ENCODE peak calls at places on chromosome 2, in nine cellular contexts. One of them, this sample, is unnamed.

GRCh38 chr2:241237047-241237446 is 48.6 kb downstream of the ANO7 start:
- DNase-seq in WTC11: no peak
- DNase-seq in right lobe of liver: peak; percentile 36
- DNase-seq in tibial artery: no peak
- DNase-seq in lower lobe of right lung: no peak
- DNase-seq in CD8-positive, alpha-beta T cell: no peak
- DNase-seq in left ventricle myocardium inferior: no peak
- DNase-seq in mucosa of descending colon: no peak
- DNase-seq in IMR-90: no peak
- DNase-seq in this sample: no peak

GRCh38 chr2:173079968-173080860 is 4.6 kb downstream of the MAP3K20 start:
- DNase-seq in WTC11: no peak
- DNase-seq in right lobe of liver: no peak
- DNase-seq in tibial artery: no peak
- DNase-seq in lower lobe of right lung: no peak
- DNase-seq in CD8-positive, alpha-beta T cell: no peak
- DNase-seq in left ventricle myocardium inferior: no peak
- DNase-seq in mucosa of descending colon: no peak
- DNase-seq in IMR-90: peak; percentile 97
- DNase-seq in this sample: peak; percentile 99

GRCh38 chr2:160301420-160301819 is 101.3 kb upstream of the ITGB6 start:
- DNase-seq in WTC11: no peak
- DNase-seq in right lobe of liver: no peak
- DNase-seq in tibial artery: no peak
- DNase-seq in lower lobe of right lung: no peak
- DNase-seq in CD8-positive, alpha-beta T cell: no peak
- DNase-seq in left ventricle myocardium inferior: no peak
- DNase-seq in mucosa of descending colon: no peak
- DNase-seq in IMR-90: peak; percentile 52
- DNase-seq in this sample: peak; percentile 59

GRCh38 chr2:149538138-149538833 is 49.3 kb downstream of the MMADHC start:
- DNase-seq in WTC11: no peak
- DNase-seq in right lobe of liver: no peak
- DNase-seq in tibial artery: no peak
- DNase-seq in lower lobe of right lung: no peak
- DNase-seq in CD8-positive, alpha-beta T cell: no peak
- DNase-seq in left ventricle myocardium inferior: no peak
- DNase-seq in mucosa of descending colon: no peak
- DNase-seq in IMR-90: no peak
- DNase-seq in this sample: no peak

GRCh38 chr2:64192080-64192479 is 47.9 kb upstream of the PELI1 start:
- DNase-seq in WTC11: no peak
- DNase-seq in right lobe of liver: no peak
- DNase-seq in tibial artery: no peak
- DNase-seq in lower lobe of right lung: no peak
- DNase-seq in CD8-positive, alpha-beta T cell: no peak
- DNase-seq in left ventricle myocardium inferior: no peak
- DNase-seq in mucosa of descending colon: no peak
- DNase-seq in IMR-90: no peak
- DNase-seq in this sample: no peak

GRCh38 chr2:183125659-183126341 is 1.6 kb downstream of the NUP35 start:
- DNase-seq in WTC11: no peak
- DNase-seq in right lobe of liver: no peak
- DNase-seq in tibial artery: no peak
- DNase-seq in lower lobe of right lung: no peak
- DNase-seq in CD8-positive, alpha-beta T cell: no peak
- DNase-seq in left ventricle myocardium inferior: no peak
- DNase-seq in mucosa of descending colon: no peak
- DNase-seq in IMR-90: no peak
- DNase-seq in this sample: no peak

GRCh38 chr2:158189526-158189925 is 87.8 kb downstream of the UPP2 start:
- DNase-seq in WTC11: no peak
- DNase-seq in right lobe of liver: no peak
- DNase-seq in tibial artery: no peak
- DNase-seq in lower lobe of right lung: no peak
- DNase-seq in CD8-positive, alpha-beta T cell: no peak
- DNase-seq in left ventricle myocardium inferior: no peak
- DNase-seq in mucosa of descending colon: no peak
- DNase-seq in IMR-90: no peak
- DNase-seq in this sample: no peak

GRCh38 chr2:205965707-205966106 is 120.3 kb downstream of the INO80D start:
- DNase-seq in WTC11: no peak
- DNase-seq in right lobe of liver: no peak
- DNase-seq in tibial artery: no peak
- DNase-seq in lower lobe of right lung: no peak
- DNase-seq in CD8-positive, alpha-beta T cell: no peak
- DNase-seq in left ventricle myocardium inferior: no peak
- DNase-seq in mucosa of descending colon: no peak
- DNase-seq in IMR-90: no peak
- DNase-seq in this sample: no peak

GRCh38 chr2:201858781-201859180 is 52.4 kb downstream of the CDK15 start:
- DNase-seq in WTC11: peak; percentile 58
- DNase-seq in right lobe of liver: no peak
- DNase-seq in tibial artery: no peak
- DNase-seq in lower lobe of right lung: no peak
- DNase-seq in CD8-positive, alpha-beta T cell: no peak
- DNase-seq in left ventricle myocardium inferior: no peak
- DNase-seq in mucosa of descending colon: peak; percentile 31
- DNase-seq in IMR-90: peak; percentile 57
- DNase-seq in this sample: no peak

GRCh38 chr2:239355139-239355538 is 45.7 kb downstream of the HDAC4 start:
- DNase-seq in WTC11: no peak
- DNase-seq in right lobe of liver: no peak
- DNase-seq in tibial artery: no peak
- DNase-seq in lower lobe of right lung: no peak
- DNase-seq in CD8-positive, alpha-beta T cell: no peak
- DNase-seq in left ventricle myocardium inferior: no peak
- DNase-seq in mucosa of descending colon: no peak
- DNase-seq in IMR-90: peak; percentile 80
- DNase-seq in this sample: peak; percentile 6

GRCh38 chr2:36675579-36675978 is 20.9 kb upstream of the VIT start:
- DNase-seq in WTC11: no peak
- DNase-seq in right lobe of liver: no peak
- DNase-seq in tibial artery: no peak
- DNase-seq in lower lobe of right lung: no peak
- DNase-seq in CD8-positive, alpha-beta T cell: no peak
- DNase-seq in left ventricle myocardium inferior: no peak
- DNase-seq in mucosa of descending colon: no peak
- DNase-seq in IMR-90: no peak
- DNase-seq in this sample: no peak

DNA sequence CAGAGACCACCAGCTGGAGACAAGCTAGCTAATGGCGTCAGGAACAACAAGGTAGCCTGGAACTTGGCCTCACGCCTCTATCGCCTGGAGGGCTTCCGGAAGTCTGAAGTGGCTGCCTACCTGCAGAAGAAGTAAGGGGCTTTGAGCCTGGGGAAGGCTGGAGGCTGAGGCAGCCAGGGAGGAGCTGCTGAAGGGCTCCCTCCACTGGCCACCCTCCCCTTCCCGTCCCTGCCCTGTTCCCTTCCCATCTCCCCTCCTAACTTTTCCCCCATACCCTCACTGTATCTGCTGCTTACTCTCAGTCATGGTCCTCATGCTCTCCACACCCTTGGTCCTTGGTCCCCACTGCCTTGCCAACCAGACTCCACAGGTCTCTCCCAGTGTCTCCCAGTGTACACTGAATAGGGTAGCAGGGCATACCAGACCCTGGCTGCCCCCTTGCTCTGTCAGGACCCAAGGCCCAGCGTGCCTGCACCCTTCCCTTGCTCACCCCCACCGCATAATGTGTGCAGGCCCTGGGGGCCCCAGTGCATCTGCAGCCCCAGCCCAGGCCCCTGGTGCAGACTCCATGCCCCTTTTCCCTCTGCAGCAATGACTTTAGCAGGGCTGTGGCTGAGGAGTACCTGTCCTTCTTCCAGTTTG is 18.8 kb downstream of the PSD4 start:
- DNase-seq in WTC11: peak; percentile 44
- DNase-seq in right lobe of liver: peak; percentile 45
- DNase-seq in tibial artery: no peak
- DNase-seq in lower lobe of right lung: no peak
- DNase-seq in CD8-positive, alpha-beta T cell: no peak
- DNase-seq in left ventricle myocardium inferior: no peak
- DNase-seq in mucosa of descending colon: no peak
- DNase-seq in IMR-90: no peak
- DNase-seq in this sample: no peak
- TF ChIP-seq CTCF in WTC11: no peak
- TF ChIP-seq CTCF in right lobe of liver: peak; percentile 28
- TF ChIP-seq CTCF in tibial artery: no peak
- TF ChIP-seq CTCF in lower lobe of right lung: no peak
- TF ChIP-seq CTCF in CD8-positive, alpha-beta T cell: no peak
- TF ChIP-seq CTCF in left ventricle myocardium inferior: no peak
- TF ChIP-seq CTCF in mucosa of descending colon: no peak
- TF ChIP-seq CTCF in IMR-90: no peak
- TF ChIP-seq CTCF in this sample: peak; percentile 28

DNA sequence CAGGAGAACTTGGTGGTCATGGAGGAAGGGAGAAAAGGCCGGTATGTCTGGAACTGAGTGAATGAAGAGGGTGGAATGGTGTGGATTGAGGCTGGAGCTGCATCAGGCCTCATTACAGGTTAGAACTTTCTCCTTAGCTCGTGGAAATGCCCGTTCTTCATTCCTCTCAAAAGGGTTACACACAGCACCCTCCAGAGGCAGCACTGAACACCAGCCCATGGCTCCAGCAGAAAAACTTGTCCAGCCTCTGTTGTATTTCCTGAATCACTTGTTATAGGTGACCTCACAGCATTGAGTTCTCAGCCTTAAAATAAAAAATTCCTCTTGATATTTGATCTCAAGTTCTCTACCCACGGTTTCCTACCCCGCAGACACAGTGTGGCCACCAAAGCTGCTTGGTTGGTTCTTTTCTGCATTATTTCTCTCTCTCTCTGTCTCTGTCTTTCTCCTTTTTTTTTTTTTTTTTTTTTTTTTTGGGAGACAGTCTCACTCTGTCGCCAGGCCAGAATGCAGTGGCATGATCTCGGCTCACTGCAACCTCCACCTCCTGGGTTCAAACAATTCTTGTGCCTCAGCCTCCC is 89.6 kb downstream of the ITGB1BP1 start:
- DNase-seq in WTC11: peak; percentile 34
- DNase-seq in right lobe of liver: peak; percentile 67
- DNase-seq in tibial artery: peak; percentile 70
- DNase-seq in lower lobe of right lung: no peak
- DNase-seq in CD8-positive, alpha-beta T cell: no peak
- DNase-seq in left ventricle myocardium inferior: peak; percentile 29
- DNase-seq in mucosa of descending colon: peak; percentile 65
- DNase-seq in IMR-90: peak; percentile 91
- DNase-seq in this sample: peak; percentile 85
- TF ChIP-seq CTCF in WTC11: no peak
- TF ChIP-seq CTCF in right lobe of liver: peak; percentile 78
- TF ChIP-seq CTCF in tibial artery: peak; percentile 79
- TF ChIP-seq CTCF in lower lobe of right lung: peak; percentile 68
- TF ChIP-seq CTCF in CD8-positive, alpha-beta T cell: no peak
- TF ChIP-seq CTCF in left ventricle myocardium inferior: peak; percentile 80
- TF ChIP-seq CTCF in mucosa of descending colon: no peak
- TF ChIP-seq CTCF in IMR-90: peak; percentile 85
- TF ChIP-seq CTCF in this sample: peak; percentile 80

GRCh38 chr2:71282493-71282892 is 49.1 kb upstream of the ZNF638 start:
- DNase-seq in WTC11: no peak
- DNase-seq in right lobe of liver: no peak
- DNase-seq in tibial artery: no peak
- DNase-seq in lower lobe of right lung: no peak
- DNase-seq in CD8-positive, alpha-beta T cell: no peak
- DNase-seq in left ventricle myocardium inferior: no peak
- DNase-seq in mucosa of descending colon: no peak
- DNase-seq in IMR-90: no peak
- DNase-seq in this sample: peak; percentile 1
- TF ChIP-seq CTCF in WTC11: no peak
- TF ChIP-seq CTCF in right lobe of liver: peak; percentile 45
- TF ChIP-seq CTCF in tibial artery: no peak
- TF ChIP-seq CTCF in lower lobe of right lung: no peak
- TF ChIP-seq CTCF in CD8-positive, alpha-beta T cell: no peak
- TF ChIP-seq CTCF in left ventricle myocardium inferior: no peak
- TF ChIP-seq CTCF in mucosa of descending colon: no peak
- TF ChIP-seq CTCF in IMR-90: no peak
- TF ChIP-seq CTCF in this sample: peak; percentile 22

DNA sequence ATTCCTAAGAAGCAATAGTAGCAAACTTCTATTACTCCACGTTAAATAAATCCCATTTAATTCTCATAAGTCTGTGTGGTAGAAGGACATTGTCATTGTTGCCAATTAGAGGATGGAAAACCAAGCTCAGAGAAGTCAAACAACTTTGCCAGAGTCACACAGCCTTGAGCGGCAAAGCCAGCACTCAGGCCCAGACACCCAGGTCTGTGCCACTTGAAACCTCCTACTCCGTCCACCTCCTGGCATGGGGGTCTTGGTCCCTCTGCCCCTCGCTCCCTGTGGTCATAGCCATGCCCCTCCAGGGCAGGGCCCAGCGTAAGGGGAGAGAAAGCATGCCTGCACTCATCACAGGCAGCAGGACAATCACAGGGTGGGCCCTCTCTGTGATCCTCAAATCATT is 38.4 kb downstream of the FAM178B start:
- DNase-seq in WTC11: no peak
- DNase-seq in right lobe of liver: no peak
- DNase-seq in tibial artery: no peak
- DNase-seq in lower lobe of right lung: peak; percentile 6
- DNase-seq in CD8-positive, alpha-beta T cell: no peak
- DNase-seq in left ventricle myocardium inferior: no peak
- DNase-seq in mucosa of descending colon: no peak
- DNase-seq in IMR-90: no peak
- DNase-seq in this sample: no peak
- TF ChIP-seq CTCF in WTC11: no peak
- TF ChIP-seq CTCF in right lobe of liver: no peak
- TF ChIP-seq CTCF in tibial artery: no peak
- TF ChIP-seq CTCF in lower lobe of right lung: no peak
- TF ChIP-seq CTCF in CD8-positive, alpha-beta T cell: no peak
- TF ChIP-seq CTCF in left ventricle myocardium inferior: no peak
- TF ChIP-seq CTCF in mucosa of descending colon: no peak
- TF ChIP-seq CTCF in IMR-90: no peak
- TF ChIP-seq CTCF in this sample: no peak

GRCh38 chr2:140440815-140441214 is 1660.6 kb upstream of the NXPH2 start:
- DNase-seq in WTC11: no peak
- DNase-seq in right lobe of liver: no peak
- DNase-seq in tibial artery: no peak
- DNase-seq in lower lobe of right lung: no peak
- DNase-seq in CD8-positive, alpha-beta T cell: no peak
- DNase-seq in left ventricle myocardium inferior: no peak
- DNase-seq in mucosa of descending colon: no peak
- DNase-seq in IMR-90: no peak
- DNase-seq in this sample: no peak

GRCh38 chr2:140436956-140437355 is 1656.8 kb upstream of the NXPH2 start:
- DNase-seq in WTC11: no peak
- DNase-seq in right lobe of liver: no peak
- DNase-seq in tibial artery: no peak
- DNase-seq in lower lobe of right lung: no peak
- DNase-seq in CD8-positive, alpha-beta T cell: no peak
- DNase-seq in left ventricle myocardium inferior: no peak
- DNase-seq in mucosa of descending colon: no peak
- DNase-seq in IMR-90: no peak
- DNase-seq in this sample: no peak

DNA sequence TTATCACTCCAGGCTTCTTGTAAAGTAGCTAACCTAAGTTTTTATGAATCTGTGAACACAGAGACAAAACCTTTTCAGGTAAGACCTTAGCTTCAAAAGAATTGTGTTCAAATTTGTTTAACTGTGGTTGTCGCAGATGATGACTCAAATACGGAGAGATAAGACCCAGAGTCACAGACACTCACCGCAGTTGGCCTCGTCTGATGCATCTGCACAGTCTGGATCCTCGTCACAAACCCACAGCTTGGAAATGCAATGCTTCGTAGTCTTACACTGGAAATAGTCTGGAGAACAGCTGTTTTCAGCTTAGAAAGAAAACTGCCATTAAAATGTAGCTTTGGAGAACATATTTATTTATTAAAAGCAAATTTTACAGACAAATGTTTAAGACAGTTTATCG is 1662.1 kb upstream of the NXPH2 start:
- DNase-seq in WTC11: no peak
- DNase-seq in right lobe of liver: no peak
- DNase-seq in tibial artery: no peak
- DNase-seq in lower lobe of right lung: no peak
- DNase-seq in CD8-positive, alpha-beta T cell: no peak
- DNase-seq in left ventricle myocardium inferior: no peak
- DNase-seq in mucosa of descending colon: no peak
- DNase-seq in IMR-90: peak; percentile 8
- DNase-seq in this sample: no peak
- TF ChIP-seq CTCF in WTC11: no peak
- TF ChIP-seq CTCF in right lobe of liver: no peak
- TF ChIP-seq CTCF in tibial artery: no peak
- TF ChIP-seq CTCF in lower lobe of right lung: no peak
- TF ChIP-seq CTCF in CD8-positive, alpha-beta T cell: no peak
- TF ChIP-seq CTCF in left ventricle myocardium inferior: no peak
- TF ChIP-seq CTCF in mucosa of descending colon: no peak
- TF ChIP-seq CTCF in IMR-90: no peak
- TF ChIP-seq CTCF in this sample: no peak

This sample was measured in HFFc6.